ENCODE peak calls at places on chromosomes 5 and 9, in five cellular contexts. V, X, F, Z and U are unnamed samples.

GRCh38 chr5:25448646-25449045 is 803.9 kb upstream of the CDH10 start:
- DNase-seq in V (no peak), X (no peak), F (no peak), Z (no peak), U (no peak)

GRCh38 chr9:80797841-80798688 is 891.3 kb downstream of the TLE1 start:
- DNase-seq in V (no peak), X (no peak), F (peak; percentile 17), Z (no peak), U (no peak)

GRCh38 chr5:6704361-6704851 is 8.8 kb upstream of the TENT4A start:
- DNase-seq in V (no peak), X (no peak), F (no peak), Z (no peak), U (no peak)

GRCh38 chr5:32760091-32760509 is 49.0 kb downstream of the NPR3 start:
- DNase-seq in V (no peak), X (no peak), F (no peak), Z (no peak), U (no peak)

GRCh38 chr9:105651806-105652205 is 10.5 kb upstream of the TAL2 start:
- DNase-seq in V (no peak), X (no peak), F (no peak), Z (no peak), U (no peak)

GRCh38 chr9:18260527-18260926 is 213.4 kb upstream of the ADAMTSL1 start:
- DNase-seq in V (no peak), X (no peak), F (peak; percentile 95), Z (no peak), U (no peak)

GRCh38 chr9:99105152-99106043 is 485 bp downstream of the TGFBR1 start:
- DNase-seq in V (peak; percentile 20), X (peak; percentile 94), F (peak; percentile 7), Z (no peak), U (no peak)

GRCh38 chr9:107158321-107158720 is 124.8 kb upstream of the RAD23B start:
- DNase-seq in V (no peak), X (no peak), F (no peak), Z (no peak), U (no peak)

GRCh38 chr5:125410501-125411162 is 664.2 kb upstream of the ZNF608 start:
- DNase-seq in V (no peak), X (no peak), F (no peak), Z (peak; percentile 47), U (no peak)

GRCh38 chr9:109192732-109193361 is 25.8 kb upstream of the FRRS1L start:
- DNase-seq in V (no peak), X (peak; percentile 57), F (peak; percentile 28), Z (no peak), U (no peak)

GRCh38 chr9:131668439-131669233 is 71.2 kb downstream of the RAPGEF1 start:
- DNase-seq in V (peak; percentile 79), X (peak; percentile 86), F (peak; percentile 26), Z (no peak), U (no peak)

GRCh38 chr9:130240410-130241197 is 25.0 kb upstream of the HMCN2 start:
- DNase-seq in V (peak; percentile 48), X (no peak), F (peak; percentile 36), Z (peak; percentile 20), U (peak; percentile 33)

GRCh38 chr5:10946050-10946449 is 185.0 kb upstream of the DAP start:
- DNase-seq in V (no peak), X (no peak), F (no peak), Z (no peak), U (no peak)

GRCh38 chr9:3528466-3528865 is 2.7 kb upstream of the RFX3 start:
- DNase-seq in V (peak; percentile 89), X (no peak), F (no peak), Z (peak; percentile 43), U (no peak)